ENCODE peak calls at places on chromosomes 13 and 19, in six cellular contexts. Z is esophagus squamous epithelium, G is uterus, T is thoracic aorta, B is aorta, U is body of pancreas. W is an unnamed sample. For H3K4me1, the result is how much of the 10 kb centered on the place peaks cover.

GRCh38 chr19:33278403-33279269 is 23.7 kb downstream of the CEBPA start:
- DNase-seq in B (no peak), G (no peak), Z (no peak), T (no peak), U (no peak), W (no peak)

GRCh38 chr13:31236211-31236786 is 36.5 kb downstream of the B3GLCT start:
- DNase-seq in T (no peak), Z (no peak), G (peak), B (no peak), U (no peak), W (no peak)

GRCh38 chr13:82116422-82116989 is 1765.8 kb downstream of the SLITRK1 start:
- DNase-seq in U (no peak), Z (no peak), G (no peak), T (no peak), B (no peak), W (no peak)

GRCh38 chr19:39846678-39847486 is 703 bp upstream of the FBL start:
- DNase-seq in T (no peak), B (no peak), Z (no peak), G (no peak), U (no peak), W (no peak)

GRCh38 chr19:495440-496332 is 600 bp upstream of the MADCAM1 start:
- DNase-seq in U (no peak), Z (no peak), G (no peak), T (no peak), B (no peak), W (peak)

GRCh38 chr13:43079392-43079931 is 56.1 kb downstream of the DNAJC15 start:
- DNase-seq in G (no peak), Z (no peak), T (no peak), B (no peak), U (no peak), W (no peak)

GRCh38 chr19:42422092-42422575 is 5.1 kb downstream of the LIPE start:
- DNase-seq in T (no peak), U (no peak), Z (no peak), B (no peak), G (no peak), W (no peak)

GRCh38 chr19:46721269-46722003 is 4.5 kb upstream of the PRKD2 start:
- DNase-seq in Z (no peak), T (no peak), B (no peak), U (no peak), G (no peak), W (no peak)

GRCh38 chr13:77521194-77521593 is 14.3 kb upstream of the SCEL start:
- DNase-seq in B (no peak), G (no peak), T (no peak), Z (no peak), U (no peak), W (no peak)

GRCh38 chr13:111129465-111130110 is 14.5 kb downstream of the ARHGEF7 start:
- DNase-seq in T (no peak), U (no peak), B (no peak), G (no peak), Z (no peak), W (no peak)

GRCh38 chr13:63636231-63636993 is 2220.8 kb upstream of the PCDH20 start:
- DNase-seq in G (no peak), T (no peak), B (no peak), Z (no peak), U (peak), W (no peak)

GRCh38 chr19:55262359-55262758 is 3.5 kb upstream of the PPP6R1 start:
- DNase-seq in U (no peak), T (no peak), B (no peak), Z (no peak), G (no peak), W (no peak)

GRCh38 chr13:65307056-65307455 is 1923.1 kb downstream of the PCDH9 start:
- DNase-seq in B (no peak), U (no peak), T (no peak), Z (no peak), G (no peak), W (no peak)

GRCh38 chr13:100987993-100988392 is 313.4 kb upstream of the TMTC4 start:
- DNase-seq in G (no peak), U (peak), B (no peak), T (no peak), Z (no peak), W (no peak)

GRCh38 chr13:30376426-30377311 is 45.6 kb upstream of the UBE2L5 start:
- DNase-seq in B (no peak), T (no peak), U (no peak), Z (peak), G (no peak), W (peak)

GRCh38 chr13:44713793-44714469 is 137.8 kb upstream of the TSC22D1 start:
- DNase-seq in B (no peak), G (no peak), T (peak), U (no peak), Z (no peak), W (no peak)

GRCh38 chr19:37999309-38000213 is 92.6 kb downstream of the SIPA1L3 start:
- DNase-seq in Z (no peak), T (no peak), B (no peak), U (no peak), G (peak), W (no peak)

GRCh38 chr19:31436121-31436776 is 87.0 kb upstream of the TSHZ3 start:
- DNase-seq in B (no peak), Z (no peak), T (no peak), G (no peak), U (no peak), W (no peak)

GRCh38 chr19:55044771-55045716 is 7.0 kb upstream of the GP6 start:
- DNase-seq in T (no peak), B (no peak), G (no peak), U (no peak), Z (no peak), W (no peak)

GRCh38 chr19:496333-496634 is at the start of gene MADCAM1:
- DNase-seq in Z (no peak), G (no peak), U (no peak), T (no peak), B (no peak), W (no peak)

GRCh38 chr19:50300814-50301606 is 28.2 kb downstream of the KCNC3 start:
- DNase-seq in T (no peak), Z (no peak), G (no peak), B (peak), U (no peak), W (no peak)

GRCh38 chr19:4208385-4209094 is 20.8 kb upstream of the EBI3 start:
- DNase-seq in Z (no peak), T (no peak), U (no peak), G (no peak), B (no peak), W (no peak)

GRCh38 chr13:45468676-45469075 is 3.9 kb downstream of the COG3 start:
- DNase-seq in U (no peak), T (no peak), B (no peak), G (no peak), Z (no peak), W (no peak)

GRCh38 chr13:110183925-110184324 is 123.0 kb downstream of the COL4A1 start:
- DNase-seq in T (no peak), B (no peak), Z (no peak), U (no peak), G (no peak), W (no peak)

GRCh38 chr13:99984463-99985242 is 3.1 kb downstream of the ZIC2 start:
- DNase-seq in U (no peak), Z (no peak), T (no peak), G (no peak), B (no peak), W (no peak)

GRCh38 chr13:33129094-33129832 is 113.0 kb downstream of the KL start:
- DNase-seq in U (no peak), G (no peak), Z (no peak), B (no peak), T (no peak), W (no peak)

GRCh38 chr13:109156181-109156935 is 526.9 kb downstream of the MYO16 start:
- DNase-seq in T (no peak), U (no peak), B (peak), G (no peak), Z (no peak), W (no peak)

GRCh38 chr13:80962855-80963254 is 621.9 kb upstream of the SPRY2 start:
- DNase-seq in T (no peak), G (no peak), Z (no peak), B (no peak), U (no peak), W (no peak)

GRCh38 chr19:48398329-48399235 is 5.1 kb downstream of the GRIN2D start:
- DNase-seq in T (peak), U (peak), G (no peak), Z (no peak), B (peak), W (peak)

GRCh38 chr13:42333613-42334328 is 61.8 kb downstream of the AKAP11 start:
- DNase-seq in G (no peak), T (no peak), B (no peak), U (no peak), Z (no peak), W (no peak)

GRCh38 chr19:18606281-18607221 is at the start of gene CRLF1:
- DNase-seq in G (no peak), B (no peak), Z (no peak), T (no peak), U (no peak), W (no peak)

GRCh38 chr19:17848598-17849292 is 963 bp upstream of the JAK3 start:
- DNase-seq in G (no peak), U (no peak), T (no peak), B (no peak), Z (no peak), W (no peak)

GRCh38 chr13:95188128-95188527 is 113.1 kb downstream of the ABCC4 start:
- DNase-seq in Z (no peak), B (no peak), T (no peak), G (no peak), U (no peak), W (no peak)

GRCh38 chr19:35404879-35405622 is 34.2 kb downstream of the GPR42 start:
- DNase-seq in T (peak), G (no peak), B (no peak), Z (no peak), U (no peak), W (no peak)

GRCh38 chr13:106121173-106121754 is 414.2 kb downstream of the EFNB2 start:
- DNase-seq in U (no peak), Z (no peak), G (no peak), T (no peak), B (no peak), W (no peak)

GRCh38 chr13:28358673-28359072 is 136.3 kb downstream of the FLT1 start:
- DNase-seq in T (no peak), U (no peak), G (no peak), Z (no peak), B (no peak), W (no peak)
- H3K27ac ChIP-seq in T (no peak), U (no peak), G (no peak), Z (no peak), B (no peak), W (no peak)

GRCh38 chr13:73073050-73073449 is 14.2 kb downstream of the KLF5 start:
- DNase-seq in G (no peak), T (no peak), B (no peak), U (no peak), Z (no peak), W (no peak)
- H3K4me1 ChIP-seq in G (under half), T (under half), B (under half), U (under half), Z (half or more), W (under half)

DNA sequence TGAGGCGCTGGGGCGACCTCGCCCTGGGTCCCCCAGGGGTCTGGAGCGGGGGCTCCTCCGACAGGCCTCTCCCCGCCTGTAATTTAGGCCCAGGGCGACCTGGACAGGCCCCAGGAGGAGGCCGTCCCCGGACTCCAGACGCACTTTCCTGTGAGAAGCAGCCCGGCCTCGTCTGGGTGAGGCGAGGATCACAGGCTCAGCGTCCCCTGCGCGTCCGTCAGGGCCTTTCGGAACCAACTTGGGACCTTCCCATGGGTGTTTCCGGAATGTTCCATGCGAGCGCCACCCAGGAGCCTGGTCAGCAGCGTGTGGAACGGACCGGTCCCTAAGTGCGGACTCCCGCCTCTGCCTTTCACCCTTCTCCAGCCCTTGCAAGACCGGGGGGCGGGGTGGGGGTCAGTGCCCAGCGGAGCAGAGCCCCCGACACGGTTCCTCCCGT is 1.0 kb upstream of the GRTP1 start:
- DNase-seq in G (peak), T (no peak), B (no peak), U (no peak), Z (no peak), W (no peak)
- H3K4me3 ChIP-seq in G (peak), T (peak), B (no peak), U (no peak), Z (peak), W (no peak)

DNA sequence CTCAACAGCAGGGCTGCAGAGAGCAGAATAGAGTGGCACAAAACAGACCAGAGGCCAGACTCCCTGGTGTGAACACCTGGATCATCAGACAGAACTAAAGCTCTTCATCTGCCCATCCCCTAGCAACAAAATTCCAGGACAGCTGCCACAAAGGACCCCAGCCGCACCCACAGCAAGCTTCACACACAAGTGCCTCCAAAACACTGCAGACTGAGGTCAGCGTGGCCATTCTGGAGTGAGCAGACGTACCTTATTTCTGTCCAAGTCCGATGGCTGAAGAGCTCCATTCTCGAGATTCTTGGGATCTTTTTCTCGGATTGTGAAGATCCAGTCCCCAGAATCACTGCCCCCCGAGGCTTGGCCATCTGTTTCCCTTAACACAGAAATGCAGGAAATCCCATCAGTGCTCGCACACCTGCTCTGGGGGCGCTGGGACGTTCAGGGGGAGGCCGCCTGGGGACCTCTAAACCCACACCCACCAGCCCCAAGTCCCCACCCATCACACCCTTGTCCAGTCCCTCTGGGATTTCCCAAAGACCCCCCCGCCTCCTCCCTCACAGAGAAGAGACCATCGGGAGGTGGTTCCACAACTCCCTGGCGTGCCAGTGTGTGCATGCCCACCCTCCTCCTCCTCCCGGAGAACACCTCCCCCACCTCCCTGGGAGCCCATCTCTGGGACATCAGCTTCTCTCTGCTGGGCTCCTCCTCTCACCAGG is 115.2 kb downstream of the STK24 start:
- DNase-seq in T (no peak), Z (no peak), B (peak), U (no peak), G (no peak), W (peak)
- H3K27ac ChIP-seq in T (no peak), Z (no peak), B (no peak), U (no peak), G (no peak), W (no peak)

GRCh38 chr19:9467161-9467560 is 31.3 kb downstream of the ZNF560 start:
- DNase-seq in G (no peak), B (no peak), Z (no peak), U (no peak), T (no peak), W (no peak)

GRCh38 chr19:9456018-9456689 is 20.8 kb upstream of the ZNF266 start:
- DNase-seq in G (no peak), B (no peak), Z (no peak), T (no peak), U (no peak), W (no peak)

DNA sequence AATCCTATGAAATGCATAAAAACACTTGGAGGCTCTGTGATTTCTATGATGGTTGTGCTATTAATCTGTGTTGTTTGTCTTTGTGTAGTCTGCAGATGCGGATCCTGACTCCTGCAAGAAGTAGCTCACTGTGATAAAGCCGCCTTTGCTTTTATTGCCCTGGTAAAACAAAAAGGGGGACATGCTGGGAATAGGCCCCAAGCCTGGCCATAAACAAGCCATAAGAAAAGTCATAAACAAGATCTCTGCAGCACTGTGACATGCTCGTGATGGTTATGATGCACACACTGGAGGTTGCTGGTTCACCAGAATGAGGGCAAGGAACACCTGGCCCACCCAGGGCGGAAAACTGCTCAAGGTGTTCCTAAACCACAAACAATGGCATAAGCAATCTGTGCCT is 26.6 kb upstream of the ZNF266 start:
- DNase-seq in G (no peak), Z (no peak), B (no peak), T (no peak), U (no peak), W (no peak)
- H3K4me1 ChIP-seq in G (under half), Z (under half), B (under half), T (under half), U (under half), W (under half)

GRCh38 chr19:16351133-16351809 is 26.6 kb downstream of the KLF2 start:
- DNase-seq in B (no peak), U (no peak), T (no peak), Z (no peak), G (no peak), W (no peak)

GRCh38 chr19:16359074-16359473 is 34.4 kb downstream of the KLF2 start:
- DNase-seq in G (no peak), U (no peak), Z (no peak), T (no peak), B (no peak), W (peak)

GRCh38 chr19:16359964-16360363 is 35.3 kb downstream of the KLF2 start:
- DNase-seq in Z (no peak), T (no peak), G (no peak), B (no peak), U (no peak), W (no peak)

GRCh38 chr19:16358456-16358855 is 33.8 kb downstream of the KLF2 start:
- DNase-seq in B (no peak), G (no peak), T (no peak), Z (no peak), U (no peak), W (no peak)

DNA sequence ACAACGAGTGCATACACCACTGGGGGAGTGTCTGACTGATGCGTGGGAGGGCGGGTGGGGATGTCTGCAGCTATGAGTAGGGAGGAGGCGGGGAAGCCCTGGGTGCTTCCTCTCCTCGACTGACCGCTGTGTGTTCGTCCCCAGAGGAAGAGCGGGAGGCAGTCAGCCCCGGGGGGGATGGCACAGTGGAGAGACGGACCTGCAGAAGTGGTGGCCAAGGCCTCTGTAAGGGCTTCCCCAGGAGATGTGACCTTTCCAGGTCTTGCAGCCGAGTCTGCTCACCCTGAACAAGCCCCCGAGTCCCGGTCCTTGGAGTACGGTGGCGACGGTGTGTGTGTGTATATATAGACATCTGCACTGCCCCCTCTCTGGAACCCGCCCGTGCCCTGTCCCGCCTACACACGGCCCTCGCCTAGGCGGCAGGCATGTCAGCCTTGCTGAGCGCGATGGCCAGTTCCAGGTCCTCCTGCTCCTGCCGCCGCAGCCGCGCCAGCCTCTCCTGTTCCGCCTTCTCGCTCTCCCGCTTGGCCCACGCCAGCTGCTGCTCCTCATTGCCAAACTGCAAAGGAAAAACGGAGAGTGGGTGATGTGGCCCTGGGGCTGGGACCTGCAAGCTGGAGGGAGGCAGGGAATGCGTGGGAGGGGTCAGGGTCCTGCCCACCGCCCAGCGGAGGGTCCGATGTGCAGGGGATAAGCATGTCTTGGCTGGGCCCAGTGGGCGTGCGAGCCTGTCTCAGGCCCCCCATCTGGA is 30.8 kb downstream of the KLF2 start:
- DNase-seq in T (no peak), G (no peak), Z (no peak), U (no peak), B (no peak), W (no peak)
- H3K4me3 ChIP-seq in T (no peak), G (peak), Z (no peak), U (no peak), B (no peak), W (no peak)

GRCh38 chr19:15244808-15245207 is 12.6 kb upstream of the EPHX3 start:
- DNase-seq in B (no peak), U (no peak), T (no peak), G (no peak), Z (no peak), W (no peak)
- H3K27ac ChIP-seq in B (peak), U (no peak), T (peak), G (peak), Z (peak), W (no peak)